ENCODE peak calls at places on chromosomes 3 and 15, in four cellular contexts. W is NCI-H1694 treated with DMSO at 0.1 percent for 48 hours, Z is NAMALWA, T is nephron progenitor cell. C is an unnamed sample.

GRCh38 chr3:23421811-23422510 is 218.8 kb downstream of the UBE2E2 start:
- DNase-seq in W (no peak), Z (no peak), T (no peak), C (no peak)

GRCh38 chr3:98650966-98651765 is 57.8 kb upstream of the CPOX start:
- DNase-seq in W (no peak), Z (no peak), T (no peak), C (no peak)

GRCh38 chr15:78100886-78101285 is 8.5 kb downstream of the SH2D7 start:
- DNase-seq in W (no peak), Z (no peak), T (no peak), C (no peak)

GRCh38 chr15:50180578-50180977 is 1.4 kb upstream of the SLC27A2 start:
- DNase-seq in W (no peak), Z (no peak), T (no peak), C (no peak)

GRCh38 chr15:56464893-56465520 is at the start of gene MNS1:
- DNase-seq in W (no peak), Z (peak), T (peak), C (peak)

GRCh38 chr3:192892981-192893827 is 24.5 kb downstream of the MB21D2 start:
- DNase-seq in W (no peak), Z (no peak), T (peak), C (no peak)

GRCh38 chr15:55247276-55247675 is 42.3 kb downstream of the RAB27A start:
- DNase-seq in W (no peak), Z (no peak), T (no peak), C (no peak)

GRCh38 chr3:112635674-112636073 is 5.3 kb downstream of the CCDC80 start:
- DNase-seq in W (peak), Z (no peak), T (no peak), C (no peak)

GRCh38 chr15:35450492-35450891 is 95.5 kb downstream of the DPH6 start:
- DNase-seq in W (no peak), Z (no peak), T (no peak), C (no peak)

GRCh38 chr3:44993471-44994205 is 17.6 kb downstream of the EXOSC7 start:
- DNase-seq in W (no peak), Z (no peak), T (no peak), C (no peak)

GRCh38 chr3:161403251-161403650 is 31.9 kb upstream of the SPTSSB start:
- DNase-seq in W (no peak), Z (no peak), T (no peak), C (no peak)

GRCh38 chr3:72681598-72681997 is 166.6 kb downstream of the SHQ1 start:
- DNase-seq in W (no peak), Z (no peak), T (no peak), C (no peak)

GRCh38 chr3:106208979-106209378 is 340.2 kb upstream of the CBLB start:
- DNase-seq in W (peak), Z (no peak), T (no peak), C (no peak)

GRCh38 chr3:9226326-9226725 is 23.1 kb downstream of the SRGAP3 start:
- DNase-seq in W (no peak), Z (no peak), T (no peak), C (no peak)

GRCh38 chr3:8482960-8483665 is 18.5 kb upstream of the LMCD1 start:
- DNase-seq in W (no peak), Z (no peak), T (no peak), C (no peak)

GRCh38 chr3:94206291-94206690 is 143.4 kb downstream of the NSUN3 start:
- DNase-seq in W (no peak), Z (no peak), T (no peak), C (no peak)

GRCh38 chr15:75661041-75661778 is 13.5 kb downstream of the SNX33 start:
- DNase-seq in W (no peak), Z (no peak), T (peak), C (no peak)

GRCh38 chr15:40776537-40777141 is 6.9 kb downstream of the C15orf62 start:
- DNase-seq in W (no peak), Z (no peak), T (no peak), C (no peak)

GRCh38 chr3:65888980-65889706 is 149.6 kb downstream of the MAGI1 start:
- DNase-seq in W (no peak), Z (no peak), T (no peak), C (no peak)

GRCh38 chr15:66786222-66786621 is 84.2 kb downstream of the SMAD6 start:
- DNase-seq in W (no peak), Z (no peak), T (no peak), C (no peak)

GRCh38 chr3:177460100-177460499 is 262.8 kb upstream of the TBL1XR1 start:
- DNase-seq in W (no peak), Z (no peak), T (no peak), C (no peak)

GRCh38 chr3:12960497-12960896 is 112.7 kb downstream of the IQSEC1 start:
- DNase-seq in W (no peak), Z (no peak), T (no peak), C (no peak)

GRCh38 chr15:31843426-31844055 is 186.8 kb upstream of the CHRNA7 start:
- DNase-seq in W (no peak), Z (no peak), T (no peak), C (no peak)

GRCh38 chr3:30282052-30282708 is 324.2 kb upstream of the TGFBR2 start:
- DNase-seq in W (no peak), Z (no peak), T (no peak), C (no peak)

GRCh38 chr3:109532257-109533216 is 195.2 kb upstream of the DPPA4 start:
- DNase-seq in W (no peak), Z (peak), T (peak), C (no peak)

GRCh38 chr3:140050977-140051957 is 116.3 kb downstream of the CLSTN2 start:
- DNase-seq in W (peak), Z (peak), T (no peak), C (no peak)

GRCh38 chr3:185717121-185717520 is 107.7 kb downstream of the IGF2BP2 start:
- DNase-seq in W (no peak), Z (no peak), T (no peak), C (no peak)

GRCh38 chr3:13637311-13637891 is 88.5 kb downstream of the FBLN2 start:
- DNase-seq in W (no peak), Z (no peak), T (no peak), C (no peak)

C was measured in D341Med.